ENCODE peak calls at places on chromosomes 16 and 17, in ten cellular contexts. K is NCI-H1092 treated with DMSO at 0.1 percent for 48 hours; B is stimulated activated CD4-positive, alpha-beta T cell treated with anti-CD3 and anti-CD28 coated beads, Interleukin-1b, Interleukin-23, amount 100 ng/mL, for 24 hours; V is HEK293T; D is foreskin fibroblast; G is nephron progenitor cell; Q is fibroblast of the aortic adventitia; H is T-cell; Y is T-helper 9 cell; Z is T-helper 2 cell treated with Interferon-gamma antibody and Interleukin-4, amounts not matched to agents 5 μg/mL and 100 μg/mL, for 36 hours. E is an unnamed sample.

GRCh38 chr16:53664724-53665345 is 38.8 kb downstream of the RPGRIP1L start:
- DNase-seq in K (no peak), B (no peak), V (no peak), D (peak), G (no peak), Q (peak), H (no peak), Y (no peak), Z (peak), E (no peak)

GRCh38 chr17:38451030-38451839 is 23.0 kb downstream of the ARHGAP23 start:
- DNase-seq in K (no peak), B (no peak), V (no peak), D (peak), G (peak), Q (peak), H (no peak), Y (no peak), Z (no peak), E (no peak)

GRCh38 chr16:27671410-27671809 is 121.5 kb downstream of the KATNIP start:
- DNase-seq in K (no peak), B (no peak), V (no peak), D (no peak), G (no peak), Q (no peak), H (no peak), Y (no peak), Z (no peak), E (peak)

GRCh38 chr16:22813946-22814325 is at the start of gene HS3ST2:
- DNase-seq in K (peak), B (no peak), V (peak), D (peak), G (peak), Q (no peak), H (no peak), Y (no peak), Z (no peak), E (no peak)

GRCh38 chr17:32689348-32689747 is 187.6 kb downstream of the MYO1D start:
- DNase-seq in K (no peak), B (no peak), V (no peak), D (no peak), G (no peak), Q (no peak), H (no peak), Y (no peak), Z (no peak), E (no peak)

GRCh38 chr16:89370081-89370511 is 120.3 kb downstream of the ANKRD11 start:
- DNase-seq in K (no peak), B (no peak), V (no peak), D (no peak), G (no peak), Q (peak), H (no peak), Y (no peak), Z (no peak), E (no peak)

GRCh38 chr17:9817086-9817485 is 4.8 kb downstream of the GSG1L2 start:
- DNase-seq in K (no peak), B (no peak), V (peak), D (no peak), G (peak), Q (no peak), H (no peak), Y (no peak), Z (no peak), E (no peak)

GRCh38 chr17:35906559-35907265 is 23.9 kb downstream of the RDM1 start:
- DNase-seq in K (no peak), B (no peak), V (no peak), D (peak), G (no peak), Q (peak), H (no peak), Y (no peak), Z (no peak), E (no peak)

GRCh38 chr17:20073056-20073979 is 64.2 kb downstream of the SPECC1 start:
- DNase-seq in K (no peak), B (no peak), V (no peak), D (no peak), G (no peak), Q (peak), H (peak), Y (peak), Z (peak), E (no peak)

GRCh38 chr17:37146578-37147119 is 197.9 kb downstream of the AATF start:
- DNase-seq in K (no peak), B (no peak), V (no peak), D (no peak), G (no peak), Q (no peak), H (no peak), Y (no peak), Z (no peak), E (no peak)

GRCh38 chr17:78762007-78762406 is 20.1 kb downstream of the CYTH1 start:
- DNase-seq in K (no peak), B (no peak), V (no peak), D (no peak), G (no peak), Q (peak), H (no peak), Y (no peak), Z (no peak), E (no peak)

GRCh38 chr17:81509048-81509686 is 3.4 kb downstream of the ACTG1 start:
- DNase-seq in K (no peak), B (no peak), V (no peak), D (no peak), G (no peak), Q (no peak), H (no peak), Y (no peak), Z (no peak), E (peak)

GRCh38 chr17:48636177-48637018 is 10.2 kb upstream of the HOXB9 start:
- DNase-seq in K (peak), B (peak), V (peak), D (peak), G (peak), Q (peak), H (peak), Y (peak), Z (peak), E (peak)

GRCh38 chr17:66627985-66628384 is 206.9 kb upstream of the CACNG5 start:
- DNase-seq in K (no peak), B (no peak), V (no peak), D (no peak), G (no peak), Q (peak), H (no peak), Y (no peak), Z (no peak), E (no peak)

GRCh38 chr17:12546983-12547382 is 118.7 kb upstream of the MYOCD start:
- DNase-seq in K (no peak), B (no peak), V (no peak), D (no peak), G (no peak), Q (no peak), H (no peak), Y (no peak), Z (no peak), E (no peak)

GRCh38 chr17:51119415-51120356 is 982 bp downstream of the SPAG9 start:
- DNase-seq in K (peak), B (no peak), V (peak), D (no peak), G (peak), Q (peak), H (peak), Y (peak), Z (peak), E (peak)

GRCh38 chr16:59748531-59748930 is 1014.4 kb upstream of the GOT2 start:
- DNase-seq in K (no peak), B (no peak), V (no peak), D (peak), G (no peak), Q (no peak), H (no peak), Y (no peak), Z (no peak), E (no peak)

GRCh38 chr17:58344791-58345157 is 7.2 kb downstream of the SUPT4H1 start:
- DNase-seq in K (no peak), B (no peak), V (no peak), D (no peak), G (no peak), Q (no peak), H (peak), Y (peak), Z (no peak), E (no peak)

GRCh38 chr16:27318399-27319256 is 4.9 kb downstream of the IL4R start:
- DNase-seq in K (no peak), B (no peak), V (no peak), D (no peak), G (no peak), Q (no peak), H (peak), Y (no peak), Z (peak), E (no peak)

GRCh38 chr17:66426397-66427033 is 124.1 kb downstream of the PRKCA start:
- DNase-seq in K (peak), B (no peak), V (peak), D (no peak), G (no peak), Q (peak), H (peak), Y (peak), Z (peak), E (peak)

GRCh38 chr17:2058521-2059124 is 3.7 kb downstream of the HIC1 start:
- DNase-seq in K (no peak), B (no peak), V (peak), D (no peak), G (peak), Q (peak), H (peak), Y (peak), Z (peak), E (peak)

GRCh38 chr17:66580178-66580577 is 254.7 kb upstream of the CACNG5 start:
- DNase-seq in K (no peak), B (no peak), V (no peak), D (peak), G (peak), Q (peak), H (no peak), Y (no peak), Z (no peak), E (no peak)

GRCh38 chr16:31213877-31214704 is at the start of gene TRIM72:
- DNase-seq in K (no peak), B (no peak), V (no peak), D (no peak), G (no peak), Q (no peak), H (no peak), Y (no peak), Z (no peak), E (no peak)

GRCh38 chr16:983044-984030 is 1.8 kb downstream of the SOX8 start:
- DNase-seq in K (no peak), B (no peak), V (no peak), D (no peak), G (peak), Q (no peak), H (no peak), Y (no peak), Z (no peak), E (no peak)

GRCh38 chr17:74776044-74776962 is at the start of gene NAT9:
- DNase-seq in K (peak), B (peak), V (peak), D (peak), G (peak), Q (peak), H (peak), Y (peak), Z (peak), E (peak)

GRCh38 chr17:50693041-50693682 is 14.6 kb downstream of the ANKRD40 start:
- DNase-seq in K (no peak), B (no peak), V (no peak), D (no peak), G (no peak), Q (peak), H (no peak), Y (no peak), Z (no peak), E (no peak)

GRCh38 chr17:1122681-1123396 is 56.9 kb downstream of the ABR start:
- DNase-seq in K (peak), B (peak), V (peak), D (peak), G (peak), Q (peak), H (peak), Y (peak), Z (peak), E (peak)

GRCh38 chr16:55052335-55053070 is 121.8 kb downstream of the IRX5 start:
- DNase-seq in K (no peak), B (no peak), V (no peak), D (no peak), G (no peak), Q (no peak), H (no peak), Y (no peak), Z (no peak), E (no peak)

GRCh38 chr17:79617740-79618382 is 7.0 kb upstream of the RBFOX3 start:
- DNase-seq in K (no peak), B (no peak), V (no peak), D (no peak), G (no peak), Q (no peak), H (no peak), Y (no peak), Z (no peak), E (no peak)

GRCh38 chr17:57404073-57404472 is 147.8 kb downstream of the MSI2 start:
- DNase-seq in K (no peak), B (no peak), V (no peak), D (no peak), G (no peak), Q (no peak), H (no peak), Y (no peak), Z (no peak), E (no peak)

GRCh38 chr16:4359914-4360313 is 8.8 kb upstream of the PAM16 start:
- DNase-seq in K (no peak), B (no peak), V (no peak), D (no peak), G (no peak), Q (no peak), H (no peak), Y (no peak), Z (no peak), E (no peak)

GRCh38 chr17:44749076-44750020 is 9.4 kb upstream of the ADAM11 start:
- DNase-seq in K (no peak), B (no peak), V (no peak), D (no peak), G (peak), Q (no peak), H (no peak), Y (no peak), Z (no peak), E (no peak)

GRCh38 chr16:78742501-78743283 is 643.2 kb downstream of the WWOX start:
- DNase-seq in K (no peak), B (peak), V (peak), D (no peak), G (no peak), Q (no peak), H (peak), Y (peak), Z (peak), E (no peak)

GRCh38 chr16:8729779-8730334 is 55.4 kb downstream of the ABAT start:
- DNase-seq in K (no peak), B (no peak), V (no peak), D (no peak), G (no peak), Q (no peak), H (no peak), Y (no peak), Z (no peak), E (no peak)

GRCh38 chr17:19671433-19671832 is 22.9 kb downstream of the ALDH3A2 start:
- DNase-seq in K (no peak), B (no peak), V (no peak), D (no peak), G (no peak), Q (peak), H (no peak), Y (no peak), Z (no peak), E (no peak)

GRCh38 chr16:19375561-19376158 is 42.0 kb upstream of the TMC5 start:
- DNase-seq in K (peak), B (no peak), V (peak), D (peak), G (peak), Q (peak), H (no peak), Y (no peak), Z (no peak), E (peak)

GRCh38 chr17:50114849-50115357 is 15.1 kb downstream of the SAMD14 start:
- DNase-seq in K (peak), B (no peak), V (peak), D (no peak), G (peak), Q (peak), H (peak), Y (no peak), Z (peak), E (peak)

GRCh38 chr16:86975445-86975844 is 341.7 kb downstream of the C16orf95 start:
- DNase-seq in K (no peak), B (no peak), V (peak), D (peak), G (peak), Q (peak), H (no peak), Y (no peak), Z (no peak), E (peak)

GRCh38 chr17:72122668-72123495 is 2.1 kb downstream of the SOX9 start:
- DNase-seq in K (no peak), B (no peak), V (no peak), D (peak), G (peak), Q (peak), H (no peak), Y (no peak), Z (no peak), E (no peak)

E was measured in HAP-1.